ENCODE peak calls at places on chromosome 7, in eight cellular contexts. S, D, Q, P, C, Z, U and G are unnamed samples.

GRCh38 chr7:92810242-92810611 is 26.1 kb downstream of the CDK6 start:
- DNase-seq in S (no peak), D (no peak), Q (no peak), P (no peak), C (no peak), Z (peak; percentile 32), U (no peak), G (no peak)

GRCh38 chr7:3722396-3722846 is 421.4 kb downstream of the SDK1 start:
- DNase-seq in S (no peak), D (peak; percentile 45), Q (no peak), P (no peak), C (no peak), Z (peak; percentile 54), U (no peak), G (no peak)

GRCh38 chr7:99006739-99007424 is 128.6 kb downstream of the TRRAP start:
- DNase-seq in S (no peak), D (no peak), Q (no peak), P (no peak), C (no peak), Z (no peak), U (no peak), G (no peak)

GRCh38 chr7:3245721-3246120 is 55.3 kb upstream of the SDK1 start:
- DNase-seq in S (no peak), D (no peak), Q (no peak), P (no peak), C (no peak), Z (no peak), U (no peak), G (no peak)

GRCh38 chr7:73894851-73895441 is 34.0 kb downstream of the TMEM270 start:
- DNase-seq in S (peak; percentile 96), D (no peak), Q (no peak), P (no peak), C (no peak), Z (no peak), U (no peak), G (peak; percentile 95)

GRCh38 chr7:94654764-94655561 is 970 bp downstream of the SGCE start:
- DNase-seq in S (peak; percentile 16), D (no peak), Q (no peak), P (no peak), C (peak; percentile 44), Z (no peak), U (no peak), G (peak; percentile 73)

GRCh38 chr7:100803398-100804161 is 23.7 kb downstream of the EPHB4 start:
- DNase-seq in S (peak; percentile 80), D (peak; percentile 94), Q (peak; percentile 16), P (no peak), C (no peak), Z (peak; percentile 94), U (peak; percentile 54), G (peak; percentile 89)

GRCh38 chr7:91915401-91916067 is 25.1 kb upstream of the AKAP9 start:
- DNase-seq in S (no peak), D (no peak), Q (no peak), P (no peak), C (no peak), Z (no peak), U (no peak), G (no peak)

GRCh38 chr7:117669818-117670217 is 190.0 kb downstream of the CFTR start:
- DNase-seq in S (no peak), D (no peak), Q (no peak), P (no peak), C (no peak), Z (no peak), U (no peak), G (no peak)

GRCh38 chr7:55198634-55199366 is 166.3 kb upstream of the LANCL2 start:
- DNase-seq in S (no peak), D (no peak), Q (no peak), P (no peak), C (no peak), Z (no peak), U (no peak), G (no peak)

GRCh38 chr7:106858618-106859532 is 6.2 kb upstream of the PIK3CG start:
- DNase-seq in S (no peak), D (no peak), Q (no peak), P (no peak), C (peak; percentile 75), Z (peak; percentile 76), U (no peak), G (peak; percentile 60)

GRCh38 chr7:31487476-31487875 is 26.4 kb upstream of the ITPRID1 start:
- DNase-seq in S (no peak), D (no peak), Q (no peak), P (no peak), C (no peak), Z (no peak), U (no peak), G (no peak)

GRCh38 chr7:105304040-105304895 is 84.5 kb downstream of the SRPK2 start:
- DNase-seq in S (peak; percentile 0), D (no peak), Q (no peak), P (no peak), C (peak; percentile 23), Z (no peak), U (no peak), G (no peak)

GRCh38 chr7:44103941-44104879 is at the start of gene AEBP1:
- DNase-seq in S (no peak), D (peak; percentile 42), Q (no peak), P (no peak), C (peak; percentile 6), Z (no peak), U (no peak), G (peak; percentile 60)

GRCh38 chr7:100159099-100159623 is 638 bp upstream of the TRAPPC14 start:
- DNase-seq in S (no peak), D (no peak), Q (no peak), P (no peak), C (no peak), Z (no peak), U (no peak), G (no peak)

GRCh38 chr7:31410265-31410664 is 69.7 kb upstream of the NEUROD6 start:
- DNase-seq in S (no peak), D (no peak), Q (no peak), P (no peak), C (no peak), Z (no peak), U (no peak), G (no peak)

GRCh38 chr7:47635091-47636090 is 53.5 kb upstream of the TNS3 start:
- DNase-seq in S (no peak), D (no peak), Q (no peak), P (no peak), C (peak; percentile 88), Z (no peak), U (peak; percentile 22), G (no peak)

GRCh38 chr7:28003408-28003807 is 177.2 kb downstream of the JAZF1 start:
- DNase-seq in S (no peak), D (no peak), Q (no peak), P (no peak), C (no peak), Z (no peak), U (no peak), G (no peak)

GRCh38 chr7:48962821-48963505 is 38.6 kb downstream of the CDC14C start:
- DNase-seq in S (no peak), D (no peak), Q (no peak), P (no peak), C (no peak), Z (no peak), U (no peak), G (peak; percentile 63)

GRCh38 chr7:142503036-142503435 is 245.2 kb upstream of the PRSS58 start:
- DNase-seq in S (no peak), D (no peak), Q (no peak), P (no peak), C (no peak), Z (no peak), U (no peak), G (no peak)

GRCh38 chr7:74612015-74612829 is 45.3 kb upstream of the GTF2I start:
- DNase-seq in S (no peak), D (no peak), Q (no peak), P (no peak), C (peak; percentile 65), Z (no peak), U (peak; percentile 19), G (peak; percentile 71)

GRCh38 chr7:110442386-110442837 is 648.5 kb upstream of the LRRN3 start:
- DNase-seq in S (no peak), D (no peak), Q (peak; percentile 12), P (no peak), C (no peak), Z (peak; percentile 44), U (no peak), G (no peak)

GRCh38 chr7:41769162-41769561 is 66.3 kb upstream of the INHBA start:
- DNase-seq in S (no peak), D (no peak), Q (no peak), P (no peak), C (no peak), Z (peak; percentile 80), U (no peak), G (no peak)

GRCh38 chr7:101179117-101179779 is 845 bp downstream of the NAT16 start:
- DNase-seq in S (no peak), D (no peak), Q (no peak), P (no peak), C (peak; percentile 37), Z (no peak), U (no peak), G (no peak)

GRCh38 chr7:151137076-151137611 is 30.4 kb downstream of the GBX1 start:
- DNase-seq in S (no peak), D (no peak), Q (no peak), P (no peak), C (no peak), Z (no peak), U (no peak), G (no peak)

GRCh38 chr7:143216151-143216550 is 5.7 kb upstream of the TAS2R40 start:
- DNase-seq in S (no peak), D (no peak), Q (no peak), P (no peak), C (no peak), Z (no peak), U (no peak), G (no peak)

GRCh38 chr7:29282819-29283414 is 88.3 kb downstream of the CHN2 start:
- DNase-seq in S (no peak), D (peak; percentile 59), Q (no peak), P (no peak), C (peak; percentile 17), Z (peak; percentile 83), U (no peak), G (no peak)

GRCh38 chr7:505171-505570 is 14.5 kb downstream of the PDGFA start:
- DNase-seq in S (no peak), D (no peak), Q (no peak), P (no peak), C (no peak), Z (no peak), U (no peak), G (peak; percentile 6)